ENCODE peak calls at places on chromosome 17, in five cellular contexts. O, J, K, C and H are unnamed samples.

GRCh38 chr17:66146394-66146793 is 45.5 kb downstream of the CEP112 start:
- DNase-seq in J (no peak), K (no peak), O (no peak), C (no peak), H (no peak)

GRCh38 chr17:32152130-32152529 is 9.8 kb downstream of the RHOT1 start:
- DNase-seq in C (no peak), J (no peak), O (no peak), K (no peak), H (no peak)

GRCh38 chr17:77746901-77747620 is 211.4 kb upstream of the TNRC6C start:
- DNase-seq in O (no peak), J (no peak), C (no peak), K (no peak), H (no peak)

GRCh38 chr17:72136692-72137550 is 16.1 kb downstream of the SOX9 start:
- DNase-seq in K (no peak), J (no peak), C (no peak), O (no peak), H (no peak)

GRCh38 chr17:79534111-79534510 is 76.7 kb downstream of the RBFOX3 start:
- DNase-seq in J (no peak), K (no peak), C (no peak), O (no peak), H (no peak)

GRCh38 chr17:41967141-41967920 is 736 bp downstream of the CNP start:
- DNase-seq in K (peak; percentile 38), O (no peak), C (no peak), J (no peak), H (no peak)

GRCh38 chr17:43907425-43907981 is at the start of gene MPP2:
- DNase-seq in C (peak; percentile 79), K (peak; percentile 67), J (peak; percentile 24), O (peak; percentile 26), H (no peak)

GRCh38 chr17:73387746-73388577 is 76.2 kb upstream of the CDC42EP4 start:
- DNase-seq in J (no peak), O (no peak), C (no peak), K (no peak), H (no peak)

GRCh38 chr17:79948406-79948917 is 87.2 kb downstream of the TBC1D16 start:
- DNase-seq in J (no peak), O (no peak), C (peak; percentile 10), K (no peak), H (no peak)

GRCh38 chr17:65156185-65156834 is 19.1 kb downstream of the RGS9 start:
- DNase-seq in O (no peak), J (no peak), C (no peak), K (peak; percentile 88), H (no peak)

GRCh38 chr17:33142703-33143299 is 150.3 kb downstream of the ASIC2 start:
- DNase-seq in J (no peak), O (no peak), C (no peak), K (peak; percentile 27), H (peak; percentile 9)

GRCh38 chr17:81710514-81711308 is 1.4 kb upstream of the SLC25A10 start:
- DNase-seq in O (no peak), K (peak; percentile 51), C (no peak), J (peak; percentile 88), H (no peak)

GRCh38 chr17:81923302-81924260 is 4.0 kb downstream of the MAFG start:
- DNase-seq in O (peak; percentile 46), J (peak; percentile 91), C (no peak), K (peak; percentile 82), H (no peak)

GRCh38 chr17:78722101-78722761 is 59.8 kb downstream of the CYTH1 start:
- DNase-seq in O (no peak), C (no peak), K (no peak), J (no peak), H (no peak)

GRCh38 chr17:8283356-8283755 is 5.1 kb upstream of the RANGRF start:
- DNase-seq in O (no peak), C (no peak), K (no peak), J (no peak), H (no peak)

GRCh38 chr17:3754458-3755334 is 31.0 kb downstream of the HASPIN start:
- DNase-seq in O (no peak), C (no peak), J (peak; percentile 20), K (peak; percentile 96), H (no peak)

GRCh38 chr17:33521784-33522183 is 228.7 kb upstream of the ASIC2 start:
- DNase-seq in O (no peak), C (no peak), J (no peak), K (peak; percentile 23), H (no peak)

GRCh38 chr17:78122221-78122990 is 6.1 kb downstream of the TMC6 start:
- DNase-seq in O (no peak), K (no peak), J (no peak), C (no peak), H (no peak)

GRCh38 chr17:41907185-41907556 is 11.6 kb downstream of the ACLY start:
- DNase-seq in K (no peak), C (peak; percentile 63), J (no peak), O (no peak), H (peak; percentile 59)

GRCh38 chr17:49640556-49640955 is 37.3 kb downstream of the SPOP start:
- DNase-seq in J (no peak), K (no peak), C (no peak), O (no peak), H (no peak)

GRCh38 chr17:74734256-74734655 is 2.8 kb upstream of the RAB37 start:
- DNase-seq in K (no peak), O (no peak), C (no peak), J (no peak), H (no peak)

GRCh38 chr17:74739227-74739831 is 2.3 kb downstream of the RAB37 start:
- DNase-seq in J (no peak), K (no peak), O (no peak), C (no peak), H (no peak)

GRCh38 chr17:74738051-74738996 is 1.3 kb downstream of the RAB37 start:
- DNase-seq in J (no peak), K (peak; percentile 77), O (no peak), C (no peak), H (no peak)

GRCh38 chr17:74736423-74737298 is at the start of gene RAB37:
- DNase-seq in O (no peak), J (peak; percentile 82), C (no peak), K (peak; percentile 58), H (no peak)

GRCh38 chr17:74737299-74738050 is 419 bp downstream of the RAB37 start:
- DNase-seq in K (no peak), J (no peak), O (no peak), C (no peak), H (no peak)
- H3K4me3 ChIP-seq in K (peak overlapping the region; percentile 35), J (peak overlapping the region; percentile 64), O (no peak overlapping the region), C (no peak overlapping the region), H (no peak overlapping the region)

DNA sequence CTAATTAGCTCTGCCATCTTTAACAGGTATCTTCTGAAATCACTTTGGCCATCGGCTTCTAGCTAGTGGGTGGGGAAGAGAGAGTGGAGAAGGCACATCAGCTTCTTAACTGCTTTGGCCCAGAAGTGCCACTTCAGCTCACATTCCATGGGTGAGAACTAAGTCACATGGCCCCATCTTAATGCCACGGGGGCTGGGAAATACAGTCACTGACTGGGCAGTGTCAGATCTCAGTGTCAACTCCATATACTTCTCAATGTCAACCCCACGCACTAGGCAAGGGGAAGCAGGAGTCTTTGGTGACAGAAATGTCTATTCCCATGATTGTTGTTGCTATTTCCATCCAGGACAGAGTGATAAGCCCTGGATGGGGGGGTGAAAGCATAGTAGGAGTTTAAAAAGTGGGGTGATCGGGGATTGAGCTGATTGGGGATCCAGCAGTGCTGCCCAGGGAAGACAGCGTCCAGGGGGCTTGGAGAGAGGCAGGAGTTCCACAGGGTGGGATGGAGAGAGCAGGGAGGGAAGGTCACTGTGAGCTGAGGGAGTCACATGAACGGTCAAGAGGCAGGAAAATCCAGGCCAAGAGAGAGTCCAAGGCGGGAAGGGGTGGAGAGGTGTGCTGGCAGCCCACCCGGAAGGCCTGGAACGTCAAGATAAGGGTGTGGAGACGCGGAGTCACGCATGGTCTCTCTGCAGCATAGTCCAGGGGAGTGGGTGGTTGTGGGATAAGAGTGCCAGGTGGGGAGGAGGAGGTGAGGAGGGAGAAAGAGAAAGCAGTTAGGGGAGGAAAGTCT is 29.2 kb downstream of the CCR7 start:
- DNase-seq in J (no peak), C (peak; percentile 61), O (no peak), K (no peak), H (no peak)
- TF ChIP-seq CTCF in J (no peak), C (no peak), O (no peak), K (no peak), H (no peak)

DNA sequence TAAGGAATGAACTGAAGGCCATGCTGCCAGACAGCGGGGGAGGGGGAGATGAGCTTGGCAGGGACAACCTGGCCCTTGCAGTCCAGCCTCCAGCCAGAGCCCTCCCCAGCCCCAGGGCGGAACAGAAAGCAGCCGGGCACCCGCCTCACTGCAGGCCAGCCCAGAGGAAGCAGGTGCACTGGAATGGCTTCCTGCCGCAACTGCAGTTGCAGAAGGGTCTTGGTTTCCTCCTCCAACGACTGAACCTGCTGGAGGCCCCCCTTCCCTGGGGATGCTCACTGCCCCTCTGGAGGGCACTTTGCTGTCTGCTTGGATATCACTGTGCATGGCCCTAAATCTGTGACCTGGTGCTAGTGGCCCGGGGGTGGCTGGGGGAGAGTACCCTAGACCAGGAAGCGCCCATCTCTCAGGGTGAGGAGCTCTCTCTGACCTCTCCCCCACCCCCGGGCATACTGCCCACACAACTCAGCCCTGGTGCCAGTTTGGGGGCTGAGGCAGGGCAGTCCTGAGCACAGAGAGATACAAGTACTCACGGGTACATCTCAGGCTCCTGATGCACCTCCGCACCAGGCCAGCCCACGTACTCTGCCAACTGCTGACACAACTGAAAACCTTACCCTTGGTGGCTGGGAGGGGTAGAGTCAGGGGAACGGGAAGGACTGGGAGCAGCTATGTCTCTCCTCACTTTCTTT is 41.1 kb downstream of the MYO18A start:
- DNase-seq in O (no peak), J (peak; percentile 92), K (peak; percentile 46), C (peak; percentile 56), H (no peak)
- H3K4me3 ChIP-seq in O (peak overlapping the region; percentile 53), J (peak overlapping the region; percentile 63), K (peak overlapping the region; percentile 17), C (peak overlapping the region; percentile 20), H (no peak overlapping the region)

GRCh38 chr17:69516911-69517310 is 102.4 kb downstream of the MAP2K6 start:
- DNase-seq in C (no peak), J (no peak), O (no peak), K (no peak), H (no peak)
- TF ChIP-seq CTCF in C (no peak), J (no peak), O (no peak), K (no peak), H (no peak)

GRCh38 chr17:57726213-57726612 is 18.9 kb downstream of the CCDC182 start:
- DNase-seq in C (no peak), K (no peak), J (no peak), O (no peak), H (no peak)
- H3K4me3 ChIP-seq in C (no peak overlapping the region), K (no peak overlapping the region), J (no peak overlapping the region), O (no peak overlapping the region), H (no peak overlapping the region)